ENCODE peak calls at places on chromosomes 2 and 18, in nine cellular contexts. K is lower lobe of right lung, S is left colon, A is renal cortical epithelial cell, E is BJ, L is SW480, U is GM18507, D is lung, Q is Panc1. R is an unnamed sample.

GRCh38 chr2:222861411-222862067 is 703 bp downstream of the ACSL3 start:
- DNase-seq in K (peak; percentile 77), S (peak; percentile 59), A (no peak), E (no peak), L (peak; percentile 20), U (peak; percentile 23), D (peak; percentile 39), Q (no peak), R (peak; percentile 45)

GRCh38 chr2:56170988-56171387 is 12.8 kb upstream of the CCDC85A start:
- DNase-seq in K (no peak), S (no peak), A (no peak), E (no peak), L (no peak), U (no peak), D (no peak), Q (no peak), R (no peak)

GRCh38 chr2:18986046-18986445 is 372.4 kb downstream of the OSR1 start:
- DNase-seq in K (no peak), S (no peak), A (no peak), E (no peak), L (no peak), U (no peak), D (no peak), Q (no peak), R (no peak)

GRCh38 chr18:49618741-49619392 is 57.0 kb downstream of the LIPG start:
- DNase-seq in K (no peak), S (peak; percentile 51), A (peak; percentile 49), E (no peak), L (no peak), U (no peak), D (no peak), Q (no peak), R (no peak)

GRCh38 chr2:236875906-236876505 is 209.7 kb upstream of the COPS8 start:
- DNase-seq in K (no peak), S (no peak), A (no peak), E (no peak), L (peak; percentile 6), U (no peak), D (peak; percentile 39), Q (no peak), R (no peak)

GRCh38 chr2:112075490-112076260 is 20.6 kb downstream of the TMEM87B start:
- DNase-seq in K (no peak), S (no peak), A (peak; percentile 55), E (no peak), L (no peak), U (no peak), D (no peak), Q (no peak), R (peak; percentile 28)

GRCh38 chr2:216560695-216561370 is 62.2 kb downstream of the RPL37A start:
- DNase-seq in K (no peak), S (no peak), A (peak; percentile 18), E (no peak), L (no peak), U (no peak), D (no peak), Q (no peak), R (no peak)

GRCh38 chr2:62415019-62415431 is 91.0 kb downstream of the TMEM17 start:
- DNase-seq in K (no peak), S (no peak), A (no peak), E (no peak), L (peak; percentile 58), U (no peak), D (no peak), Q (no peak), R (peak; percentile 47)

GRCh38 chr18:32175265-32175664 is 14.6 kb upstream of the MEP1B start:
- DNase-seq in K (no peak), S (no peak), A (no peak), E (no peak), L (no peak), U (no peak), D (no peak), Q (no peak), R (no peak)

GRCh38 chr18:46035701-46036680 is 36.1 kb downstream of the PSTPIP2 start:
- DNase-seq in K (no peak), S (no peak), A (peak; percentile 60), E (no peak), L (no peak), U (no peak), D (no peak), Q (no peak), R (peak; percentile 28)

GRCh38 chr2:24919977-24920812 is at the start of gene ADCY3:
- DNase-seq in K (peak; percentile 57), S (peak; percentile 59), A (no peak), E (no peak), L (peak; percentile 82), U (peak; percentile 64), D (no peak), Q (no peak), R (peak; percentile 52)

GRCh38 chr18:63440219-63440618 is 17.9 kb upstream of the VPS4B start:
- DNase-seq in K (no peak), S (peak; percentile 13), A (peak; percentile 54), E (no peak), L (no peak), U (no peak), D (no peak), Q (no peak), R (peak; percentile 56)

GRCh38 chr2:10873171-10873570 is 38.6 kb upstream of the KCNF1 start:
- DNase-seq in K (no peak), S (no peak), A (no peak), E (no peak), L (no peak), U (no peak), D (no peak), Q (no peak), R (no peak)

GRCh38 chr2:134462791-134463725 is 209.2 kb downstream of the MGAT5 start:
- DNase-seq in K (no peak), S (no peak), A (no peak), E (no peak), L (no peak), U (no peak), D (no peak), Q (no peak), R (no peak)

GRCh38 chr2:191038241-191038725 is 24.3 kb upstream of the STAT1 start:
- DNase-seq in K (no peak), S (no peak), A (peak; percentile 81), E (peak; percentile 94), L (no peak), U (no peak), D (no peak), Q (no peak), R (peak; percentile 55)

GRCh38 chr2:54574107-54574859 is 118.2 kb downstream of the SPTBN1 start:
- DNase-seq in K (no peak), S (peak; percentile 70), A (peak; percentile 53), E (no peak), L (peak; percentile 76), U (no peak), D (peak; percentile 32), Q (no peak), R (peak; percentile 75)

GRCh38 chr2:192091480-192091879 is 103.3 kb downstream of the TMEFF2 start:
- DNase-seq in K (no peak), S (no peak), A (peak; percentile 13), E (no peak), L (no peak), U (no peak), D (no peak), Q (no peak), R (no peak)

GRCh38 chr2:18752022-18752493 is 162.7 kb upstream of the NT5C1B start:
- DNase-seq in K (no peak), S (no peak), A (no peak), E (no peak), L (no peak), U (no peak), D (no peak), Q (no peak), R (peak; percentile 13)

GRCh38 chr2:16196687-16197503 is 256.5 kb downstream of the MYCN start:
- DNase-seq in K (no peak), S (no peak), A (no peak), E (no peak), L (peak; percentile 46), U (no peak), D (no peak), Q (no peak), R (no peak)

GRCh38 chr2:85455552-85456090 is 37.1 kb downstream of the SH2D6 start:
- DNase-seq in K (no peak), S (no peak), A (no peak), E (no peak), L (peak; percentile 36), U (no peak), D (no peak), Q (no peak), R (no peak)

GRCh38 chr2:216829533-216829932 is 30.3 kb downstream of the TNP1 start:
- DNase-seq in K (peak; percentile 53), S (peak; percentile 30), A (peak; percentile 73), E (no peak), L (no peak), U (no peak), D (peak; percentile 57), Q (no peak), R (peak; percentile 33)

GRCh38 chr2:67054725-67055124 is 342.4 kb upstream of the ETAA1 start:
- DNase-seq in K (no peak), S (no peak), A (no peak), E (no peak), L (no peak), U (no peak), D (no peak), Q (no peak), R (no peak)

GRCh38 chr2:42140501-42140900 is 28.7 kb upstream of the EML4 start:
- DNase-seq in K (no peak), S (no peak), A (no peak), E (no peak), L (no peak), U (no peak), D (no peak), Q (no peak), R (peak; percentile 47)

GRCh38 chr2:33104052-33104623 is 157.4 kb downstream of the LTBP1 start:
- DNase-seq in K (no peak), S (no peak), A (no peak), E (no peak), L (no peak), U (no peak), D (no peak), Q (no peak), R (peak; percentile 58)

GRCh38 chr2:100437751-100438150 is 20.3 kb upstream of the CHST10 start:
- DNase-seq in K (no peak), S (no peak), A (no peak), E (no peak), L (no peak), U (no peak), D (no peak), Q (no peak), R (no peak)

GRCh38 chr2:188788621-188789020 is 185.6 kb upstream of the COL3A1 start:
- DNase-seq in K (no peak), S (peak; percentile 28), A (peak; percentile 89), E (no peak), L (no peak), U (no peak), D (peak; percentile 31), Q (no peak), R (peak; percentile 90)

GRCh38 chr2:237591021-237591370 is 462 bp upstream of the RAB17 start:
- DNase-seq in K (peak; percentile 78), S (peak; percentile 81), A (no peak), E (no peak), L (peak; percentile 85), U (no peak), D (peak; percentile 80), Q (no peak), R (peak; percentile 67)

GRCh38 chr18:22489694-22490093 is 72.0 kb upstream of the CTAGE1 start:
- DNase-seq in K (no peak), S (no peak), A (peak; percentile 21), E (no peak), L (peak; percentile 12), U (no peak), D (no peak), Q (no peak), R (no peak)

GRCh38 chr2:59879700-59880131 is 673.7 kb downstream of the BCL11A start:
- DNase-seq in K (no peak), S (no peak), A (no peak), E (no peak), L (no peak), U (no peak), D (no peak), Q (no peak), R (no peak)

GRCh38 chr2:218879881-218880748 is 537 bp upstream of the WNT10A start:
- DNase-seq in K (peak; percentile 68), S (peak; percentile 81), A (no peak), E (no peak), L (no peak), U (no peak), D (no peak), Q (no peak), R (no peak)

GRCh38 chr2:195562624-195563566 is 94.1 kb upstream of the SLC39A10 start:
- DNase-seq in K (no peak), S (no peak), A (no peak), E (no peak), L (no peak), U (no peak), D (no peak), Q (no peak), R (no peak)